ENCODE peak calls at places on chromosomes 13 and 19, in five cellular contexts. One of them, this sample, is unnamed.

GRCh38 chr13:64075543-64076271 is 2660.1 kb upstream of the PCDH20 start:
- DNase-seq in lower leg skin: no peak
- DNase-seq in HuH-7: peak; percentile 46
- DNase-seq in effector CD4-positive, alpha-beta T cell: no peak
- DNase-seq in stimulated activated CD4-positive, alpha-beta T cell treated with anti-CD3 and anti-CD28 coated beads, Interleukin-1b, Interleukin-23, amount 100 ng/mL, for 1 hour: no peak
- DNase-seq in this sample: no peak

GRCh38 chr13:30796132-30796832 is 60.9 kb downstream of the ALOX5AP start:
- DNase-seq in lower leg skin: no peak
- DNase-seq in HuH-7: no peak
- DNase-seq in effector CD4-positive, alpha-beta T cell: no peak
- DNase-seq in stimulated activated CD4-positive, alpha-beta T cell treated with anti-CD3 and anti-CD28 coated beads, Interleukin-1b, Interleukin-23, amount 100 ng/mL, for 1 hour: no peak
- DNase-seq in this sample: no peak

GRCh38 chr19:10553087-10553667 is 9.5 kb downstream of the ATG4D start:
- DNase-seq in lower leg skin: no peak
- DNase-seq in HuH-7: no peak
- DNase-seq in effector CD4-positive, alpha-beta T cell: no peak
- DNase-seq in stimulated activated CD4-positive, alpha-beta T cell treated with anti-CD3 and anti-CD28 coated beads, Interleukin-1b, Interleukin-23, amount 100 ng/mL, for 1 hour: no peak
- DNase-seq in this sample: no peak

GRCh38 chr19:566403-566802 is 6.0 kb upstream of the BSG start:
- DNase-seq in lower leg skin: no peak
- DNase-seq in HuH-7: peak; percentile 68
- DNase-seq in effector CD4-positive, alpha-beta T cell: no peak
- DNase-seq in stimulated activated CD4-positive, alpha-beta T cell treated with anti-CD3 and anti-CD28 coated beads, Interleukin-1b, Interleukin-23, amount 100 ng/mL, for 1 hour: no peak
- DNase-seq in this sample: peak; percentile 92

GRCh38 chr13:80612804-80613203 is 271.9 kb upstream of the SPRY2 start:
- DNase-seq in lower leg skin: no peak
- DNase-seq in HuH-7: no peak
- DNase-seq in effector CD4-positive, alpha-beta T cell: no peak
- DNase-seq in stimulated activated CD4-positive, alpha-beta T cell treated with anti-CD3 and anti-CD28 coated beads, Interleukin-1b, Interleukin-23, amount 100 ng/mL, for 1 hour: no peak
- DNase-seq in this sample: no peak

GRCh38 chr13:31276386-31276785 is 76.6 kb downstream of the B3GLCT start:
- DNase-seq in lower leg skin: no peak
- DNase-seq in HuH-7: no peak
- DNase-seq in effector CD4-positive, alpha-beta T cell: no peak
- DNase-seq in stimulated activated CD4-positive, alpha-beta T cell treated with anti-CD3 and anti-CD28 coated beads, Interleukin-1b, Interleukin-23, amount 100 ng/mL, for 1 hour: no peak
- DNase-seq in this sample: no peak

GRCh38 chr19:45161715-45162463 is 1.1 kb upstream of the NKPD1 start:
- DNase-seq in lower leg skin: no peak
- DNase-seq in HuH-7: peak; percentile 93
- DNase-seq in effector CD4-positive, alpha-beta T cell: no peak
- DNase-seq in stimulated activated CD4-positive, alpha-beta T cell treated with anti-CD3 and anti-CD28 coated beads, Interleukin-1b, Interleukin-23, amount 100 ng/mL, for 1 hour: no peak
- DNase-seq in this sample: no peak

GRCh38 chr13:98261165-98261672 is 84.2 kb upstream of the RNF113B start:
- DNase-seq in lower leg skin: no peak
- DNase-seq in HuH-7: no peak
- DNase-seq in effector CD4-positive, alpha-beta T cell: no peak
- DNase-seq in stimulated activated CD4-positive, alpha-beta T cell treated with anti-CD3 and anti-CD28 coated beads, Interleukin-1b, Interleukin-23, amount 100 ng/mL, for 1 hour: no peak
- DNase-seq in this sample: no peak

GRCh38 chr13:24130134-24130792 is 30.3 kb upstream of the SPATA13 start:
- DNase-seq in lower leg skin: no peak
- DNase-seq in HuH-7: no peak
- DNase-seq in effector CD4-positive, alpha-beta T cell: no peak
- DNase-seq in stimulated activated CD4-positive, alpha-beta T cell treated with anti-CD3 and anti-CD28 coated beads, Interleukin-1b, Interleukin-23, amount 100 ng/mL, for 1 hour: no peak
- DNase-seq in this sample: no peak

GRCh38 chr19:16001481-16002312 is 52.9 kb downstream of the OR10H4 start:
- DNase-seq in lower leg skin: no peak
- DNase-seq in HuH-7: peak; percentile 44
- DNase-seq in effector CD4-positive, alpha-beta T cell: no peak
- DNase-seq in stimulated activated CD4-positive, alpha-beta T cell treated with anti-CD3 and anti-CD28 coated beads, Interleukin-1b, Interleukin-23, amount 100 ng/mL, for 1 hour: no peak
- DNase-seq in this sample: no peak

GRCh38 chr13:113785051-113786010 is 26.3 kb downstream of the TMEM255B start:
- DNase-seq in lower leg skin: no peak
- DNase-seq in HuH-7: no peak
- DNase-seq in effector CD4-positive, alpha-beta T cell: no peak
- DNase-seq in stimulated activated CD4-positive, alpha-beta T cell treated with anti-CD3 and anti-CD28 coated beads, Interleukin-1b, Interleukin-23, amount 100 ng/mL, for 1 hour: no peak
- DNase-seq in this sample: no peak

GRCh38 chr19:16262618-16263017 is 62.0 kb upstream of the KLF2 start:
- DNase-seq in lower leg skin: no peak
- DNase-seq in HuH-7: peak; percentile 82
- DNase-seq in effector CD4-positive, alpha-beta T cell: no peak
- DNase-seq in stimulated activated CD4-positive, alpha-beta T cell treated with anti-CD3 and anti-CD28 coated beads, Interleukin-1b, Interleukin-23, amount 100 ng/mL, for 1 hour: no peak
- DNase-seq in this sample: no peak

GRCh38 chr13:44404261-44405139 is 30.9 kb downstream of the SERP2 start:
- DNase-seq in lower leg skin: no peak
- DNase-seq in HuH-7: peak; percentile 69
- DNase-seq in effector CD4-positive, alpha-beta T cell: no peak
- DNase-seq in stimulated activated CD4-positive, alpha-beta T cell treated with anti-CD3 and anti-CD28 coated beads, Interleukin-1b, Interleukin-23, amount 100 ng/mL, for 1 hour: no peak
- DNase-seq in this sample: no peak

GRCh38 chr19:1644070-1644469 is 8.3 kb downstream of the TCF3 start:
- DNase-seq in lower leg skin: no peak
- DNase-seq in HuH-7: no peak
- DNase-seq in effector CD4-positive, alpha-beta T cell: no peak
- DNase-seq in stimulated activated CD4-positive, alpha-beta T cell treated with anti-CD3 and anti-CD28 coated beads, Interleukin-1b, Interleukin-23, amount 100 ng/mL, for 1 hour: no peak
- DNase-seq in this sample: no peak

GRCh38 chr13:29925457-29925856 is 75.0 kb upstream of the UBL3 start:
- DNase-seq in lower leg skin: peak; percentile 95
- DNase-seq in HuH-7: peak; percentile 15
- DNase-seq in effector CD4-positive, alpha-beta T cell: no peak
- DNase-seq in stimulated activated CD4-positive, alpha-beta T cell treated with anti-CD3 and anti-CD28 coated beads, Interleukin-1b, Interleukin-23, amount 100 ng/mL, for 1 hour: no peak
- DNase-seq in this sample: no peak

GRCh38 chr19:1249298-1249989 is 1.1 kb downstream of the MIDN start:
- DNase-seq in lower leg skin: peak; percentile 93
- DNase-seq in HuH-7: peak; percentile 74
- DNase-seq in effector CD4-positive, alpha-beta T cell: peak; percentile 86
- DNase-seq in stimulated activated CD4-positive, alpha-beta T cell treated with anti-CD3 and anti-CD28 coated beads, Interleukin-1b, Interleukin-23, amount 100 ng/mL, for 1 hour: peak; percentile 89
- DNase-seq in this sample: no peak

GRCh38 chr19:41431426-41432386 is 4.5 kb upstream of the B3GNT8 start:
- DNase-seq in lower leg skin: no peak
- DNase-seq in HuH-7: no peak
- DNase-seq in effector CD4-positive, alpha-beta T cell: no peak
- DNase-seq in stimulated activated CD4-positive, alpha-beta T cell treated with anti-CD3 and anti-CD28 coated beads, Interleukin-1b, Interleukin-23, amount 100 ng/mL, for 1 hour: no peak
- DNase-seq in this sample: no peak

GRCh38 chr19:4781851-4782250 is 9.7 kb upstream of the FEM1A start:
- DNase-seq in lower leg skin: no peak
- DNase-seq in HuH-7: no peak
- DNase-seq in effector CD4-positive, alpha-beta T cell: no peak
- DNase-seq in stimulated activated CD4-positive, alpha-beta T cell treated with anti-CD3 and anti-CD28 coated beads, Interleukin-1b, Interleukin-23, amount 100 ng/mL, for 1 hour: no peak
- DNase-seq in this sample: no peak

GRCh38 chr13:47144782-47145181 is 247.9 kb upstream of the HTR2A start:
- DNase-seq in lower leg skin: no peak
- DNase-seq in HuH-7: no peak
- DNase-seq in effector CD4-positive, alpha-beta T cell: no peak
- DNase-seq in stimulated activated CD4-positive, alpha-beta T cell treated with anti-CD3 and anti-CD28 coated beads, Interleukin-1b, Interleukin-23, amount 100 ng/mL, for 1 hour: no peak
- DNase-seq in this sample: no peak

GRCh38 chr13:95403349-95404140 is 102.3 kb upstream of the ABCC4 start:
- DNase-seq in lower leg skin: no peak
- DNase-seq in HuH-7: no peak
- DNase-seq in effector CD4-positive, alpha-beta T cell: no peak
- DNase-seq in stimulated activated CD4-positive, alpha-beta T cell treated with anti-CD3 and anti-CD28 coated beads, Interleukin-1b, Interleukin-23, amount 100 ng/mL, for 1 hour: no peak
- DNase-seq in this sample: no peak

GRCh38 chr19:10544242-10544752 is 593 bp downstream of the ATG4D start:
- DNase-seq in lower leg skin: no peak
- DNase-seq in HuH-7: no peak
- DNase-seq in effector CD4-positive, alpha-beta T cell: no peak
- DNase-seq in stimulated activated CD4-positive, alpha-beta T cell treated with anti-CD3 and anti-CD28 coated beads, Interleukin-1b, Interleukin-23, amount 100 ng/mL, for 1 hour: no peak
- DNase-seq in this sample: no peak

GRCh38 chr13:113650731-113651148 is 7.3 kb downstream of the ATP4B start:
- DNase-seq in lower leg skin: no peak
- DNase-seq in HuH-7: no peak
- DNase-seq in effector CD4-positive, alpha-beta T cell: no peak
- DNase-seq in stimulated activated CD4-positive, alpha-beta T cell treated with anti-CD3 and anti-CD28 coated beads, Interleukin-1b, Interleukin-23, amount 100 ng/mL, for 1 hour: no peak
- DNase-seq in this sample: no peak

GRCh38 chr13:34577051-34577450 is 365.0 kb upstream of the NBEA start:
- DNase-seq in lower leg skin: no peak
- DNase-seq in HuH-7: no peak
- DNase-seq in effector CD4-positive, alpha-beta T cell: no peak
- DNase-seq in stimulated activated CD4-positive, alpha-beta T cell treated with anti-CD3 and anti-CD28 coated beads, Interleukin-1b, Interleukin-23, amount 100 ng/mL, for 1 hour: no peak
- DNase-seq in this sample: no peak

GRCh38 chr13:61339054-61339621 is 76.5 kb downstream of the PCDH20 start:
- DNase-seq in lower leg skin: no peak
- DNase-seq in HuH-7: peak; percentile 33
- DNase-seq in effector CD4-positive, alpha-beta T cell: no peak
- DNase-seq in stimulated activated CD4-positive, alpha-beta T cell treated with anti-CD3 and anti-CD28 coated beads, Interleukin-1b, Interleukin-23, amount 100 ng/mL, for 1 hour: no peak
- DNase-seq in this sample: no peak

GRCh38 chr13:36057041-36057440 is 74.1 kb downstream of the DCLK1 start:
- DNase-seq in lower leg skin: no peak
- DNase-seq in HuH-7: no peak
- DNase-seq in effector CD4-positive, alpha-beta T cell: no peak
- DNase-seq in stimulated activated CD4-positive, alpha-beta T cell treated with anti-CD3 and anti-CD28 coated beads, Interleukin-1b, Interleukin-23, amount 100 ng/mL, for 1 hour: no peak
- DNase-seq in this sample: peak; percentile 12

GRCh38 chr19:49359851-49360845 is 2.1 kb downstream of the TEAD2 start:
- DNase-seq in lower leg skin: no peak
- DNase-seq in HuH-7: no peak
- DNase-seq in effector CD4-positive, alpha-beta T cell: no peak
- DNase-seq in stimulated activated CD4-positive, alpha-beta T cell treated with anti-CD3 and anti-CD28 coated beads, Interleukin-1b, Interleukin-23, amount 100 ng/mL, for 1 hour: no peak
- DNase-seq in this sample: no peak

GRCh38 chr13:23789576-23790346 is 99.4 kb downstream of the MIPEP start:
- DNase-seq in lower leg skin: peak; percentile 65
- DNase-seq in HuH-7: no peak
- DNase-seq in effector CD4-positive, alpha-beta T cell: no peak
- DNase-seq in stimulated activated CD4-positive, alpha-beta T cell treated with anti-CD3 and anti-CD28 coated beads, Interleukin-1b, Interleukin-23, amount 100 ng/mL, for 1 hour: no peak
- DNase-seq in this sample: no peak

GRCh38 chr19:41278478-41278877 is 14.3 kb downstream of the HNRNPUL1 start:
- DNase-seq in lower leg skin: no peak
- DNase-seq in HuH-7: no peak
- DNase-seq in effector CD4-positive, alpha-beta T cell: no peak
- DNase-seq in stimulated activated CD4-positive, alpha-beta T cell treated with anti-CD3 and anti-CD28 coated beads, Interleukin-1b, Interleukin-23, amount 100 ng/mL, for 1 hour: no peak
- DNase-seq in this sample: no peak

GRCh38 chr13:100044936-100045335 is 44.0 kb upstream of the PCCA start:
- DNase-seq in lower leg skin: no peak
- DNase-seq in HuH-7: no peak
- DNase-seq in effector CD4-positive, alpha-beta T cell: no peak
- DNase-seq in stimulated activated CD4-positive, alpha-beta T cell treated with anti-CD3 and anti-CD28 coated beads, Interleukin-1b, Interleukin-23, amount 100 ng/mL, for 1 hour: no peak
- DNase-seq in this sample: no peak

GRCh38 chr13:23289917-23290357 is 109.2 kb downstream of the SGCG start:
- DNase-seq in lower leg skin: no peak
- DNase-seq in HuH-7: no peak
- DNase-seq in effector CD4-positive, alpha-beta T cell: no peak
- DNase-seq in stimulated activated CD4-positive, alpha-beta T cell treated with anti-CD3 and anti-CD28 coated beads, Interleukin-1b, Interleukin-23, amount 100 ng/mL, for 1 hour: no peak
- DNase-seq in this sample: no peak

GRCh38 chr13:84445776-84446175 is 563.5 kb upstream of the SLITRK1 start:
- DNase-seq in lower leg skin: no peak
- DNase-seq in HuH-7: no peak
- DNase-seq in effector CD4-positive, alpha-beta T cell: no peak
- DNase-seq in stimulated activated CD4-positive, alpha-beta T cell treated with anti-CD3 and anti-CD28 coated beads, Interleukin-1b, Interleukin-23, amount 100 ng/mL, for 1 hour: no peak
- DNase-seq in this sample: no peak

GRCh38 chr13:109959903-109960302 is 173.5 kb upstream of the IRS2 start:
- DNase-seq in lower leg skin: no peak
- DNase-seq in HuH-7: no peak
- DNase-seq in effector CD4-positive, alpha-beta T cell: no peak
- DNase-seq in stimulated activated CD4-positive, alpha-beta T cell treated with anti-CD3 and anti-CD28 coated beads, Interleukin-1b, Interleukin-23, amount 100 ng/mL, for 1 hour: no peak
- DNase-seq in this sample: no peak

GRCh38 chr19:42226886-42227285 is 6.8 kb downstream of the ZNF526 start:
- DNase-seq in lower leg skin: no peak
- DNase-seq in HuH-7: no peak
- DNase-seq in effector CD4-positive, alpha-beta T cell: no peak
- DNase-seq in stimulated activated CD4-positive, alpha-beta T cell treated with anti-CD3 and anti-CD28 coated beads, Interleukin-1b, Interleukin-23, amount 100 ng/mL, for 1 hour: no peak
- DNase-seq in this sample: no peak

GRCh38 chr13:67977081-67977480 is 746.9 kb upstream of the PCDH9 start:
- DNase-seq in lower leg skin: no peak
- DNase-seq in HuH-7: no peak
- DNase-seq in effector CD4-positive, alpha-beta T cell: no peak
- DNase-seq in stimulated activated CD4-positive, alpha-beta T cell treated with anti-CD3 and anti-CD28 coated beads, Interleukin-1b, Interleukin-23, amount 100 ng/mL, for 1 hour: no peak
- DNase-seq in this sample: no peak

GRCh38 chr19:8638078-8638619 is 7.7 kb downstream of the NFILZ start:
- DNase-seq in lower leg skin: no peak
- DNase-seq in HuH-7: no peak
- DNase-seq in effector CD4-positive, alpha-beta T cell: no peak
- DNase-seq in stimulated activated CD4-positive, alpha-beta T cell treated with anti-CD3 and anti-CD28 coated beads, Interleukin-1b, Interleukin-23, amount 100 ng/mL, for 1 hour: no peak
- DNase-seq in this sample: peak; percentile 81

GRCh38 chr13:108734676-108735075 is 105.3 kb downstream of the MYO16 start:
- DNase-seq in lower leg skin: no peak
- DNase-seq in HuH-7: no peak
- DNase-seq in effector CD4-positive, alpha-beta T cell: no peak
- DNase-seq in stimulated activated CD4-positive, alpha-beta T cell treated with anti-CD3 and anti-CD28 coated beads, Interleukin-1b, Interleukin-23, amount 100 ng/mL, for 1 hour: no peak
- DNase-seq in this sample: no peak

GRCh38 chr13:57925250-57925649 is 293.7 kb downstream of the PCDH17 start:
- DNase-seq in lower leg skin: no peak
- DNase-seq in HuH-7: no peak
- DNase-seq in effector CD4-positive, alpha-beta T cell: no peak
- DNase-seq in stimulated activated CD4-positive, alpha-beta T cell treated with anti-CD3 and anti-CD28 coated beads, Interleukin-1b, Interleukin-23, amount 100 ng/mL, for 1 hour: no peak
- DNase-seq in this sample: no peak

GRCh38 chr19:12723643-12724426 is at the start of gene TNPO2:
- DNase-seq in lower leg skin: no peak
- DNase-seq in HuH-7: peak; percentile 83
- DNase-seq in effector CD4-positive, alpha-beta T cell: peak; percentile 44
- DNase-seq in stimulated activated CD4-positive, alpha-beta T cell treated with anti-CD3 and anti-CD28 coated beads, Interleukin-1b, Interleukin-23, amount 100 ng/mL, for 1 hour: peak; percentile 54
- DNase-seq in this sample: no peak